ENCODE peak calls at places on chromosomes 1 and 21, in four cellular contexts. Z is MM.1S, H is fibroblast of lung, S is OCI-LY7. V is an unnamed sample.

GRCh38 chr1:44035726-44036408 is 4.6 kb upstream of the SLC6A9 start:
- DNase-seq in H (peak), Z (no peak), S (no peak), V (peak)

GRCh38 chr1:153626929-153627796 is at the start of gene S100A13:
- DNase-seq in Z (no peak), H (peak), S (peak), V (peak)

GRCh38 chr1:59150537-59151386 is 146.1 kb upstream of the FGGY start:
- DNase-seq in S (no peak), H (peak), Z (peak), V (no peak)

GRCh38 chr1:177278626-177279390 is 108.0 kb downstream of the BRINP2 start:
- DNase-seq in H (peak), S (no peak), Z (no peak), V (no peak)

GRCh38 chr1:203592156-203592555 is 34.5 kb upstream of the ATP2B4 start:
- DNase-seq in S (no peak), H (peak), Z (no peak), V (no peak)

GRCh38 chr1:170530972-170531757 is 801 bp upstream of the GORAB start:
- DNase-seq in S (no peak), H (no peak), Z (no peak), V (no peak)

GRCh38 chr1:151047591-151047924 is at the start of gene C1orf56:
- DNase-seq in Z (peak), S (no peak), H (peak), V (peak)

GRCh38 chr1:21574464-21575151 is 65.4 kb downstream of the ALPL start:
- DNase-seq in H (peak), S (no peak), Z (no peak), V (no peak)

GRCh38 chr1:39892611-39893595 is 8.8 kb downstream of the MYCL start:
- DNase-seq in S (no peak), H (peak), Z (no peak), V (no peak)

GRCh38 chr1:204726478-204726877 is 40.9 kb upstream of the LRRN2 start:
- DNase-seq in H (peak), S (no peak), Z (no peak), V (no peak)

GRCh38 chr1:228900099-228900965 is 165.1 kb downstream of the RHOU start:
- DNase-seq in H (peak), Z (no peak), S (no peak), V (no peak)

GRCh38 chr1:226661965-226662364 is 77.1 kb downstream of the ITPKB start:
- DNase-seq in H (no peak), S (no peak), Z (no peak), V (no peak)

GRCh38 chr1:108057536-108057935 is 92.6 kb upstream of the VAV3 start:
- DNase-seq in S (no peak), H (no peak), Z (no peak), V (no peak)

GRCh38 chr1:93839307-93839706 is 39.7 kb downstream of the DNTTIP2 start:
- DNase-seq in Z (no peak), S (no peak), H (peak), V (no peak)

GRCh38 chr21:34930971-34931370 is 118.1 kb downstream of the RUNX1 start:
- DNase-seq in Z (no peak), S (no peak), H (peak), V (no peak)

GRCh38 chr1:226535626-226536025 is 12.9 kb upstream of the STUM start:
- DNase-seq in H (no peak), Z (no peak), S (no peak), V (no peak)

GRCh38 chr21:42903817-42904216 is 10.7 kb downstream of the NDUFV3 start:
- DNase-seq in S (no peak), Z (no peak), H (no peak), V (no peak)

GRCh38 chr1:165912638-165913037 is 85.2 kb downstream of the UCK2 start:
- DNase-seq in S (peak), H (no peak), Z (no peak), V (no peak)

GRCh38 chr1:110229348-110230001 is 19.4 kb downstream of the KCNC4 start:
- DNase-seq in Z (no peak), H (peak), S (no peak), V (no peak)

GRCh38 chr21:36994501-36995189 is 11.9 kb upstream of the RIPPLY3 start:
- DNase-seq in Z (no peak), H (peak), S (no peak), V (no peak)
- H2AFZ ChIP-seq in Z (no peak), H (peak), S (peak), V (no peak)

GRCh38 chr1:53721088-53721487 is 17.9 kb downstream of the GLIS1 start:
- DNase-seq in S (no peak), Z (no peak), H (no peak), V (no peak)
- H2AFZ ChIP-seq in S (no peak), Z (no peak), H (no peak), V (no peak)

GRCh38 chr1:167650266-167651160 is 20.5 kb downstream of the RCSD1 start:
- DNase-seq in Z (peak), S (peak), H (no peak), V (no peak)
- H2AFZ ChIP-seq in Z (no peak), S (no peak), H (no peak), V (no peak)

GRCh38 chr1:3312894-3313578 is 141.4 kb upstream of the ARHGEF16 start:
- DNase-seq in Z (no peak), S (no peak), H (peak), V (no peak)
- H2AFZ ChIP-seq in Z (no peak), S (no peak), H (peak), V (no peak)

DNA sequence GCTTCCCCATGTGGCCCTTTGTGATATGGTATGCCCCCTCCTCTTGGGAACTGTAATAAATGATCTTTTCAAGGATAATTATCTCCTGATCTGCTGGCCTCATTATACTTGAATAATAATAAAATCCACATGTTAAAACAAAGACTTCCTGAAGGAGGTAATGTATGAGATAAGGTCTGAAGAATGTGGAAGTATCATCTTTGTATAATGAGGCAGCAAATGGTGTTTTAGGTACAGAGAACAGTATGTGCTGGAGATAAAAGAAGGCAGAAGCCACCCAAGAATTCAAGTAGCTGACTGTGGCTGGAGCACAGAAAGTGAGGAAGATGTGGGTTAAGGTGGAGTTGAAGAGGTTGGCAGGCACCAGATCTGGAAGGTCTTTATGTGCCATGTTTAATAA is 12.8 kb upstream of the COG2 start:
- DNase-seq in H (peak), Z (no peak), S (no peak), V (no peak)
- H2AFZ ChIP-seq in H (no peak), Z (no peak), S (no peak), V (no peak)

DNA sequence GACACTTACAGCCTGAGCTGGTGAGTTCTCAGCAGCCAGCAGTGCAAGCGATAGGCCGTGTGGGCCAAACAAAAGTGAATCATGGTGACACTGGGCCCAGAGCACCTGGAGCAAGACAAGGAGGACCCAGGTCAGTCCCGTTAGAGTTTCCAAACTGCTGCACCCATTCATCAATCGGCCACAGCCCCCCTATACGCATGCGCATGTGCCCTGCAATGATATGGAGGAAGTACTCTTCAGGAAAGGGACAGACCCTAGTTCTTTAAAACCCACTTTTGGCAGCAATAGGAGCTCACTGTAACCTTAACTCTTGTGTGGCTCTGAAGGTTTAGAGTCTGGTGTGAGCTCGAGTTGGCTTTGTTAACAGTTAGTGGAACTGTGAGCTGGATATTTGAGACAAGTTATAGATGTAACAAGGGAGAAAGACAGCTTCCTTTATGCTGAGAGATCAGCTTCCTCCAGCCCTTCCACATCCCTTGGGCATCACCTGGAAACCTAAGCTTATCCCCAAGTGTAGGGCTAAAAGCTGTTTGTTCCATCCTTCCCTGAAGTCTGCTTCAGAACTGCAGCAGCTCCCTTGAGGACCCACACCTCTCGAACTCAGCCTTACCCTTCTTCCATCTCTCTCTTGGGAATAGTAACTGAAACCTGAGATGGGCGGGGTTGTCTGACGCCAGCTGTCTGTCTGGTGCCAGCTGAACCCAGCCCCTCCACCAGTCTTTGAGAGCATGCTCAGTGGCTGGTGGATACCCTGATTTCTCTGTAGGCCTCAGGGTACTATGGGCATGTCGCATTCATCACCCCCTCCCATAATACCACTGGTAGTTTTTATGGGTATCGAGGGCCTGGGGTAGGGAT is 17.7 kb downstream of the NMNAT1 start:
- DNase-seq in H (peak), Z (peak), S (peak), V (peak)
- H2AFZ ChIP-seq in H (no peak), Z (peak), S (peak), V (peak)

DNA sequence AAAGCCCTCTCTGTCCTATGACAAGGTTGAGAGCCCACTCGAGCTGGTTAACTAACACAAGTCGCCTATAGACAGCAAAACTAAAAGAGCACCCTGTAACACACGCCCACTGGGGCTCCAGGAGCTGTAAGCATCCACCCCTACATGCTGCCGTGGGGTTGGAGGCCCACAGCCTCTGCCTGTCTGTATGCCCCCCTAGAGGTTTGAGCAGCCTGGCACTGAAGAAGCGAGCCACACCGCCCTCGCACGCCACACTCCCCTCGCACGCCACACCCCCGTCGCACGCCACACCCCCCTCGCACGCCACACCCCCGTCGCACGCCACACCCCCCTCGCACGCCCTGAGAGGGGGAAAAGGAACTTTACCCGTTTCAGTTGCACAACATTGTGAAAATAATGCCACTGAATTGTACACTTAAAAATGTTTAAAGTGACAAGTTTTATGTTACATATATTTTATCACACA is 13.2 kb upstream of the HMGCL start:
- DNase-seq in H (peak), Z (peak), S (peak), V (peak)
- H2AFZ ChIP-seq in H (peak), Z (peak), S (peak), V (peak)

GRCh38 chr1:244013100-244013499 is 38.0 kb upstream of the ZBTB18 start:
- DNase-seq in Z (no peak), H (no peak), S (no peak), V (no peak)

GRCh38 chr1:244010599-244011211 is 40.4 kb upstream of the ZBTB18 start:
- DNase-seq in H (peak), Z (no peak), S (no peak), V (no peak)

GRCh38 chr1:244011796-244012195 is 39.3 kb upstream of the ZBTB18 start:
- DNase-seq in Z (no peak), S (no peak), H (peak), V (no peak)

GRCh38 chr1:244011251-244011650 is 39.8 kb upstream of the ZBTB18 start:
- DNase-seq in S (no peak), H (peak), Z (no peak), V (no peak)

GRCh38 chr1:244012232-244012631 is 38.9 kb upstream of the ZBTB18 start:
- DNase-seq in H (peak), S (no peak), Z (no peak), V (no peak)
- H2AFZ ChIP-seq in H (no peak), S (no peak), Z (no peak), V (no peak)

DNA sequence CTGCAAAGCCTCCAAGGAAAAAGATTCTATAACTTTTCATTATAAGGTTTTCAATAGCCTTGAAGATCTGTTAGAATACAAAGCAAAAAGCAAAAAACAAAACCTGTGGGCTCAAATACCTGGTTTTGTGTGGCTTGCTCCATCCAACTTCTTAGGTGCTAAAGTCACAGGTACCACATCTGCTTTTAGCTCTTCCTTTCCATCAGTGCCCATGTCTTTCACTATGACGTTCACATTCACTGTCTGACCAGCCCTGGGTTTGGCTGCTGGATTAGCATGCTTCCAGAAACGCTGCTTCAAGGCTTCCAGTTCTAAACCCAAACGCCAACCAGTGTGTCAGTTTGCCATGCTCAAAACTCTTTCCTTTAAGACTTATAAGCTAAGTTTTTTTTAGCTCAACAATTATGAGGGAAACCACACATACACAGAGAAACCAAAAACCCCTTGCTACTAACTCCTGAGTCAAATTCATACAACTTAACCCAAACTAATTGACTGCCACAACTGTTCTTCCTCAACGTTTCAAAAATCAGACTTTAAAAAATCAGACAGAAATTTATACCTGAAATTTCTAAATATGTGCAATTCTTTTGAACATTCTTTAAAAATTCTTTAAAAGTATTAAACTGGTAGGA is 16.0 kb downstream of the CLSPN start:
- DNase-seq in S (no peak), Z (no peak), H (no peak), V (no peak)
- H2AFZ ChIP-seq in S (no peak), Z (no peak), H (no peak), V (no peak)

DNA sequence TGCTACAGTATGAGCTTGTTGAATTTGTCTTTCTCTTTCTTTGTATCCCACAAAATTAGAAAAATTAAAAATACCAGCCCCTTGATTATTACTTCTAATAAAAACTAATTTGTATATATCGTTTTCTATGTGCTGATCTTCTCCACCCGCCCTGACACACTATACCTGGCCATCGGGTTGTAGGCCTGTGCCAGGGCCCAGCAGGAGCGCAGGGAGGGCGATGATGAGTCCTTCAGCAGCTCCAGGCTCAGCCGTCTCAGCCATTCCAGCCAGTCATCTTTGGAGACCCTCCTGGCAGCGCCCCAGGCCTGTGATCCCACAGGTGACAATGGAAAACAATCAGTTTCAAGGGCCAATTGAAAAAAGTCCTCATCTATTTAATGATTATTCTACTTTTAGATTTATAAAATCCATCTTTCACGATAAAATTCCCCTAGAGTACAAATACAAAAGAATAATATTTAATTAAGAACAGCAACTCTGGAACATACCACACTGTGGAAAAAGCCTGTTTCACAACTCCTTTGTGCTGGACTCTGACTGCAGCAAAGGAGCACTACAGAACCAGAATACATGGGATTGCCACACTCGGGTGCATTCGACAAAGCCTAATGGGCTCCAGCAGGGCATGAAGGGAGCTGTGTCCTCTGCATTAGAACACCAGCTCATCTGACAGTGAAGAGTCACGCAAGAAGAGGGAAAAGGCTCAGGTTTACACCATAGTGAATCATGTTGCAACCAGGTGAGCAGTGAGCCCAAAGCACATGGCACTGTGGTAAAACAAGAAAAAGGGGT is 15.4 kb downstream of the ANGPTL7 start:
- DNase-seq in S (no peak), H (no peak), Z (no peak), V (no peak)
- H2AFZ ChIP-seq in S (no peak), H (no peak), Z (no peak), V (no peak)